ENCODE peak calls at places on chromosomes 13 and 19, in six cellular contexts. One of them, this sample, is unnamed.
A peak's percentile ranks its signal among the peaks of the same experiment; 100 is the strongest.

GRCh38 chr13:97275265-97275664 is 53.1 kb downstream of the MBNL2 start:
- DNase-seq in mesothelial cell of epicardium: no peak
- DNase-seq in transverse colon: no peak
- DNase-seq in foreskin keratinocyte: peak; percentile 80
- DNase-seq in GM12878: no peak
- DNase-seq in breast epithelium: no peak
- DNase-seq in this sample: no peak

GRCh38 chr13:109748677-109749076 is 37.7 kb downstream of the IRS2 start:
- DNase-seq in mesothelial cell of epicardium: no peak
- DNase-seq in transverse colon: no peak
- DNase-seq in foreskin keratinocyte: no peak
- DNase-seq in GM12878: no peak
- DNase-seq in breast epithelium: no peak
- DNase-seq in this sample: no peak

GRCh38 chr13:93066187-93066586 is 160.4 kb upstream of the GPC6 start:
- DNase-seq in mesothelial cell of epicardium: no peak
- DNase-seq in transverse colon: no peak
- DNase-seq in foreskin keratinocyte: peak; percentile 43
- DNase-seq in GM12878: no peak
- DNase-seq in breast epithelium: no peak
- DNase-seq in this sample: no peak

GRCh38 chr19:49106648-49107135 is 7.5 kb upstream of the LIN7B start:
- DNase-seq in mesothelial cell of epicardium: no peak
- DNase-seq in transverse colon: peak; percentile 61
- DNase-seq in foreskin keratinocyte: peak; percentile 76
- DNase-seq in GM12878: no peak
- DNase-seq in breast epithelium: no peak
- DNase-seq in this sample: no peak

GRCh38 chr13:92994056-92994455 is 232.6 kb upstream of the GPC6 start:
- DNase-seq in mesothelial cell of epicardium: no peak
- DNase-seq in transverse colon: no peak
- DNase-seq in foreskin keratinocyte: peak; percentile 87
- DNase-seq in GM12878: no peak
- DNase-seq in breast epithelium: no peak
- DNase-seq in this sample: no peak

GRCh38 chr13:21453352-21454089 is 5.6 kb downstream of the ZDHHC20 start:
- DNase-seq in mesothelial cell of epicardium: no peak
- DNase-seq in transverse colon: no peak
- DNase-seq in foreskin keratinocyte: no peak
- DNase-seq in GM12878: no peak
- DNase-seq in breast epithelium: no peak
- DNase-seq in this sample: no peak

GRCh38 chr19:47093841-47094240 is 19.7 kb downstream of the ZC3H4 start:
- DNase-seq in mesothelial cell of epicardium: no peak
- DNase-seq in transverse colon: no peak
- DNase-seq in foreskin keratinocyte: no peak
- DNase-seq in GM12878: no peak
- DNase-seq in breast epithelium: no peak
- DNase-seq in this sample: no peak

GRCh38 chr19:50505856-50506611 is 5.0 kb downstream of the JOSD2 start:
- DNase-seq in mesothelial cell of epicardium: no peak
- DNase-seq in transverse colon: no peak
- DNase-seq in foreskin keratinocyte: no peak
- DNase-seq in GM12878: no peak
- DNase-seq in breast epithelium: no peak
- DNase-seq in this sample: no peak

GRCh38 chr13:44306401-44307192 is 67.0 kb upstream of the SERP2 start:
- DNase-seq in mesothelial cell of epicardium: no peak
- DNase-seq in transverse colon: peak; percentile 63
- DNase-seq in foreskin keratinocyte: peak; percentile 99
- DNase-seq in GM12878: no peak
- DNase-seq in breast epithelium: peak; percentile 66
- DNase-seq in this sample: no peak

GRCh38 chr19:30518965-30519606 is 146.9 kb downstream of the ZNF536 start:
- DNase-seq in mesothelial cell of epicardium: no peak
- DNase-seq in transverse colon: no peak
- DNase-seq in foreskin keratinocyte: no peak
- DNase-seq in GM12878: no peak
- DNase-seq in breast epithelium: no peak
- DNase-seq in this sample: no peak

GRCh38 chr13:38821753-38822551 is 135.1 kb downstream of the FREM2 start:
- DNase-seq in mesothelial cell of epicardium: no peak
- DNase-seq in transverse colon: no peak
- DNase-seq in foreskin keratinocyte: peak; percentile 76
- DNase-seq in GM12878: no peak
- DNase-seq in breast epithelium: peak; percentile 63
- DNase-seq in this sample: no peak

GRCh38 chr13:100534147-100534818 is 54.3 kb downstream of the GGACT start:
- DNase-seq in mesothelial cell of epicardium: no peak
- DNase-seq in transverse colon: no peak
- DNase-seq in foreskin keratinocyte: no peak
- DNase-seq in GM12878: no peak
- DNase-seq in breast epithelium: no peak
- DNase-seq in this sample: no peak

GRCh38 chr19:55654833-55655647 is at the start of gene U2AF2:
- DNase-seq in mesothelial cell of epicardium: peak; percentile 94
- DNase-seq in transverse colon: peak; percentile 97
- DNase-seq in foreskin keratinocyte: peak; percentile 62
- DNase-seq in GM12878: no peak
- DNase-seq in breast epithelium: peak; percentile 93
- DNase-seq in this sample: peak; percentile 98

GRCh38 chr13:113140677-113141590 is 17.5 kb upstream of the PROZ start:
- DNase-seq in mesothelial cell of epicardium: no peak
- DNase-seq in transverse colon: no peak
- DNase-seq in foreskin keratinocyte: no peak
- DNase-seq in GM12878: no peak
- DNase-seq in breast epithelium: peak; percentile 31
- DNase-seq in this sample: no peak

GRCh38 chr19:38417544-38418506 is 8.2 kb downstream of the RASGRP4 start:
- DNase-seq in mesothelial cell of epicardium: no peak
- DNase-seq in transverse colon: peak; percentile 75
- DNase-seq in foreskin keratinocyte: no peak
- DNase-seq in GM12878: no peak
- DNase-seq in breast epithelium: no peak
- DNase-seq in this sample: peak; percentile 91

GRCh38 chr19:28316464-28316863 is 896.5 kb downstream of the UQCRFS1 start:
- DNase-seq in mesothelial cell of epicardium: no peak
- DNase-seq in transverse colon: no peak
- DNase-seq in foreskin keratinocyte: no peak
- DNase-seq in GM12878: no peak
- DNase-seq in breast epithelium: no peak
- DNase-seq in this sample: no peak

GRCh38 chr19:19262190-19263057 is 10.7 kb downstream of the TM6SF2 start:
- DNase-seq in mesothelial cell of epicardium: no peak
- DNase-seq in transverse colon: no peak
- DNase-seq in foreskin keratinocyte: no peak
- DNase-seq in GM12878: no peak
- DNase-seq in breast epithelium: no peak
- DNase-seq in this sample: no peak

GRCh38 chr13:76969488-76970365 is 21.4 kb downstream of the ACOD1 start:
- DNase-seq in mesothelial cell of epicardium: no peak
- DNase-seq in transverse colon: no peak
- DNase-seq in foreskin keratinocyte: peak; percentile 98
- DNase-seq in GM12878: no peak
- DNase-seq in breast epithelium: no peak
- DNase-seq in this sample: no peak

GRCh38 chr19:531753-532571 is at the start of gene CDC34:
- DNase-seq in mesothelial cell of epicardium: no peak
- DNase-seq in transverse colon: peak; percentile 26
- DNase-seq in foreskin keratinocyte: no peak
- DNase-seq in GM12878: no peak
- DNase-seq in breast epithelium: no peak
- DNase-seq in this sample: no peak

GRCh38 chr13:48255954-48256353 is 22.9 kb downstream of the ITM2B start:
- DNase-seq in mesothelial cell of epicardium: no peak
- DNase-seq in transverse colon: no peak
- DNase-seq in foreskin keratinocyte: no peak
- DNase-seq in GM12878: no peak
- DNase-seq in breast epithelium: no peak
- DNase-seq in this sample: no peak

DNA sequence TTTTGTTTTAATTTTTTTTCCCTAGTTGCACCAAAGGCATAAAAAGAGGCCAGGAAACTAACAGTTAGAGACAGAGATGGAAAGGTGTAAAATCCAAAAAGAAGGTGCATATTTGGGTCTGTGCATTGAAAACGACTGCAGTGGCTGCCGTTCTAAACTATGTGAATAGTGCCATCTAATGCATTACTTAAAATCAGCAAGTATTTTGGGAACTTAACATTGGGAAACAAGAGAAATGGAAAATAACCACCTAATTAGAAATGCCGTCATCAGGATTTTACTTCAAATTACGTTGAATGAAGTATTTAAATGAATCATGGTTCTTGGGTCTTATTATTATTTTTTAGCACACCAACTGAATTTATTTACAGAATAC is 189.5 kb upstream of the MIR17HG start:
- DNase-seq in mesothelial cell of epicardium: no peak
- DNase-seq in transverse colon: no peak
- DNase-seq in foreskin keratinocyte: no peak
- DNase-seq in GM12878: no peak
- DNase-seq in breast epithelium: no peak
- DNase-seq in this sample: no peak
- TF ChIP-seq CTCF in mesothelial cell of epicardium: no peak
- TF ChIP-seq CTCF in transverse colon: no peak
- TF ChIP-seq CTCF in foreskin keratinocyte: no peak
- TF ChIP-seq CTCF in GM12878: no peak
- TF ChIP-seq CTCF in breast epithelium: no peak
- TF ChIP-seq CTCF in this sample: peak; percentile 39

DNA sequence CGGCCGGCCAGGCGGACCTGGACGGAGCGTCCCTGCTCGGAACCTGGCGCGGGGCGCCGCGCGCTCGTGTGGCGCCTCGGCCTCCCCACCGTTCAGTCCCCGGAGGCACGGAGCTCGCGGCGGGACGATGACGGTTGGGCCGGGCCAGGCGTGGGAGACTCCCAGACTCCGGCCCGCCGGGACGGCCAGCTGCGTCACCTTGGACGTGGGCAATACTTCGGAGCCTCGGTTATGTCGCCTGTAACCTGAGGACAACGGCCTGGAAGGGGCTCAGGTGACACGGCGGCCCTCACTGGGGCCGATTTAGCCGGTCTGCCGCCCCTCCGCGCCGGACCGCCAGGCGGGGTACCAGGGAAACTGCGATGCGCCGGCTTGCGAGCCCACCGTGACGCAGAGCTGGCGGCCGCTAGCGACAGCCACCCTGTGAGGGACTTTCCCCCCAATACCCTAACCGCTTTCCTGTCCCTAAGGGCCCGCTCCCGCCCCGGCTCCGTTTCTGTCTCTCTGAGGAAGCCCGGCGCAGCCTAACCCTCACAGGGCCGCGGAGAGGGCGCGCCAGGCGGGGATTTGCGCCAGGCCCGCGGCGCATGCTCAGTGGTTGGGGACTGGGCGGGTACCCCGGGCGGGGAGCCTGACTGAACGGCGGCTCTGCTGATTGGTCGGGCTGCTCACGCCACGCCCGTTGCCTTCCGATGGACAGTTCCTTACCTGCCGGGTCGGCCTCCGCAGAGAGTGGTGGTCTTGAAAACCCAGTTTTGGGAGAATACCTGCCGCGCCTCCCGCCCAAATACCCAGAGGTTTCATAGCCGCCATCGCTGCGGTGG is 109.5 kb upstream of the DOCK9 start:
- DNase-seq in mesothelial cell of epicardium: peak; percentile 88
- DNase-seq in transverse colon: peak; percentile 95
- DNase-seq in foreskin keratinocyte: peak; percentile 84
- DNase-seq in GM12878: peak; percentile 36
- DNase-seq in breast epithelium: peak; percentile 84
- DNase-seq in this sample: peak; percentile 49
- TF ChIP-seq CTCF in mesothelial cell of epicardium: no peak
- TF ChIP-seq CTCF in transverse colon: no peak
- TF ChIP-seq CTCF in foreskin keratinocyte: peak; percentile 43
- TF ChIP-seq CTCF in GM12878: peak; percentile 10
- TF ChIP-seq CTCF in breast epithelium: peak; percentile 27
- TF ChIP-seq CTCF in this sample: no peak

DNA sequence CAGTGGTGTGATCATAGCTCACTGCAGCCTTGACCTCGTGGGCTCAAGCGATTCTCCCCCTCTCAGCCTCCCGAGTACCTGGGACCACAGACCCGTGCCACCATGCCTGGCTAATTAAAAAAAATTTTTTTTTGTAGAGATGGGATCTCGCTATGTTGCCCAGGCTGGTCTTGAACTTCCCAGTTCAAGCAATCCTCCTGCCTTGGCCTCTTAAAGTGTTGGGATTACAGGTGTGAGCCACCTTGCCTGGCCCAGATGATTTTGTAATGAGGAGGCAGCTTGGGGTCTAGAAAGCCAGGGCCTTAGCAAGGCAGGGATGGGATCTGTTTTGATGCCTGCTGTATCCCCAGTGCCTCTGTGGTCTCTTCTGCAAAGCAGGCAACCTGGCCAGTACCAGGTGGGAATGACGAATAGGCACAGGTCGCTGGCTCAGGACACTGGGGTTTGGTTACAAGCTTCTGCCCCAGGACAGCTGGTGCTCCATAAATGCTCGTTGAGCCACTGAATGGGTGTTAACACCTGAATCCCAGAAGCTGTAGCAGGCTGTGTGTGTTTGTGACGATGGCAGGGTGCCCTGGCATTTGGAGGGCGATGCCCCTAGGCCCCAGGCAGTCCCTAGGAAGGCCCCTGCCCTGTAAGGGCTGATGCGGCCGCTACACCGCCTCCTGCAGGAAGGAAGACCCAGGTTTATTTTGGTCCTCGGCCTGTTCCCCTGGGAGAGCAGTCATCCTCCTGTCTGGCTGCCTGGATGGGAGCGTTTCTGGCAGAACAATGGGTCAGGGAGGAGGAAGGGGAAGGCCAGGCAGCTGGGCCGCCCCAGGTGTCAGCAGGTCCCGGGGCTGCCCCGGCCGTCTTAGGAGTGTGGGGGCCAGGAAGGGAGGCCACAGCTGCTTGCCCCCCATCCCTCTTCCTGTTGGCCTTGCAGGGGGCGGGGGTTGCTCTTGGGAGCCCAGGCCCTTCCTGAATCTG is 8.6 kb downstream of the TNFAIP8L1 start:
- DNase-seq in mesothelial cell of epicardium: no peak
- DNase-seq in transverse colon: no peak
- DNase-seq in foreskin keratinocyte: no peak
- DNase-seq in GM12878: no peak
- DNase-seq in breast epithelium: peak; percentile 24
- DNase-seq in this sample: no peak
- TF ChIP-seq CTCF in mesothelial cell of epicardium: no peak
- TF ChIP-seq CTCF in transverse colon: no peak
- TF ChIP-seq CTCF in foreskin keratinocyte: no peak
- TF ChIP-seq CTCF in GM12878: peak; percentile 16
- TF ChIP-seq CTCF in breast epithelium: no peak
- TF ChIP-seq CTCF in this sample: no peak

DNA sequence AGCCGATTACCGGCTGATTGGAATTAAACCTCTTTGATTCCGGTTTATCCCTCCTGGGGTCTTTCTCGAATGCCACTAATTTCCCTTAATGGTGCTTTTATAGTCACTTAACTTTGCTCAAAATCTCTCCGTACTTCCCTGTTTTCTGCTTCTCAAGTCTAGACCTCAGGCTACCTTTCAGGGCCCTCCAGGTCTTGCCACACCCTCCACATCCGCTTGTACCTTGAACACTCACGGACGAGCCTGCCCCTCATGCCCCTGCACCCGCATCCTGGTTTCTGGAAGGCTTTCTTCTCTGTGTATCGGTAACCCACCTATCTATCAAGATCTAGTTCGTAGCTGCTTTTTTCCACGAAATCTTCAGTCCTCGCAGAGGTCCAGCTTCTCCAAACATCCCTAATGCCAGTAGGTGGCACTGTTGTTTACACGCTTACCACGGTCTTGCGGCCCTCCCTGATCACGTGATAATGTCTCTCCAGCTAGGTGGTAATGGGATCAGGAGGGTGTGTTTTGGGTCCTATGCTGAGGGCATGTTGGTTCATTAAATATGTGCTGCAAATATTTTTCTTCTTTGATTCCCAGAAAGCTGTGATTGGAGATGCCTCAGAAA is 13.8 kb downstream of the ATP12A start:
- DNase-seq in mesothelial cell of epicardium: no peak
- DNase-seq in transverse colon: peak; percentile 36
- DNase-seq in foreskin keratinocyte: peak; percentile 54
- DNase-seq in GM12878: no peak
- DNase-seq in breast epithelium: no peak
- DNase-seq in this sample: no peak
- TF ChIP-seq CTCF in mesothelial cell of epicardium: peak; percentile 66
- TF ChIP-seq CTCF in transverse colon: peak; percentile 50
- TF ChIP-seq CTCF in foreskin keratinocyte: peak; percentile 83
- TF ChIP-seq CTCF in GM12878: peak; percentile 80
- TF ChIP-seq CTCF in breast epithelium: peak; percentile 47
- TF ChIP-seq CTCF in this sample: peak; percentile 60